ENCODE peak calls at places on chromosomes 16 and 17, in nine cellular contexts. I is activated T-helper 1 cell treated with anti-CD3 and anti-CD28 coated beads, Interleukin-12 subunit alpha, Interleukin-12 subunit beta, Interleukin-2, Interleukin-4 antibody, amounts not matched to agents 30 ng/mL and 10 ng/mL and 1 ng/mL, durations not matched to agents 14 hours and 24 hours and 36 hours; F is activated T-cell treated with anti-CD3 and anti-CD28 coated beads, Interleukin-2, amount 50 U/mL, for 4 hours; E is head of caudate nucleus; D is fibroblast of pulmonary artery; P is SK-N-SH; G is stomach; U is NCI-H2107; W is right atrium auricular region. O is an unnamed sample.
A peak's percentile ranks its signal among the peaks of the same experiment; 100 is the strongest.

GRCh38 chr16:14409563-14409962 is 220.5 kb downstream of the PARN start:
- DNase-seq in I (no peak), F (no peak), E (no peak), D (peak; percentile 88), P (no peak), G (no peak), U (no peak), W (peak; percentile 79), O (no peak)

GRCh38 chr17:62750502-62751349 is 57.4 kb downstream of the MARCHF10 start:
- DNase-seq in I (no peak), F (no peak), E (peak; percentile 4), D (no peak), P (peak; percentile 61), G (no peak), U (no peak), W (no peak), O (peak; percentile 14)

GRCh38 chr16:71412270-71413160 is 29.3 kb downstream of the TLE7 start:
- DNase-seq in I (peak; percentile 39), F (peak; percentile 66), E (peak; percentile 38), D (peak; percentile 75), P (peak; percentile 78), G (peak; percentile 71), U (peak; percentile 50), W (peak; percentile 74), O (peak; percentile 70)

GRCh38 chr17:62760059-62760887 is 47.8 kb downstream of the MARCHF10 start:
- DNase-seq in I (no peak), F (no peak), E (no peak), D (peak; percentile 80), P (no peak), G (no peak), U (no peak), W (no peak), O (no peak)

GRCh38 chr17:61247438-61247837 is 152.2 kb upstream of the TBX2 start:
- DNase-seq in I (no peak), F (no peak), E (no peak), D (peak; percentile 65), P (no peak), G (no peak), U (peak; percentile 12), W (no peak), O (no peak)

GRCh38 chr16:11379420-11379819 is 34.2 kb downstream of the RMI2 start:
- DNase-seq in I (peak; percentile 26), F (no peak), E (no peak), D (no peak), P (no peak), G (peak; percentile 54), U (no peak), W (no peak), O (no peak)

GRCh38 chr16:86784267-86784626 is 205.9 kb downstream of the FOXL1 start:
- DNase-seq in I (no peak), F (no peak), E (no peak), D (no peak), P (no peak), G (peak; percentile 7), U (no peak), W (no peak), O (no peak)

GRCh38 chr17:229945-230235 is 48.4 kb upstream of the DOC2B start:
- DNase-seq in I (no peak), F (no peak), E (no peak), D (no peak), P (no peak), G (no peak), U (no peak), W (no peak), O (no peak)

GRCh38 chr17:14784997-14785696 is 480.0 kb downstream of the PMP22 start:
- DNase-seq in I (no peak), F (peak; percentile 11), E (no peak), D (no peak), P (no peak), G (no peak), U (no peak), W (no peak), O (no peak)

GRCh38 chr16:75372236-75372856 is 61.0 kb downstream of the CFDP1 start:
- DNase-seq in I (no peak), F (no peak), E (no peak), D (peak; percentile 73), P (no peak), G (no peak), U (no peak), W (no peak), O (no peak)

GRCh38 chr17:7716299-7716886 is 1.2 kb upstream of the DNAH2 start:
- DNase-seq in I (no peak), F (no peak), E (peak; percentile 26), D (no peak), P (no peak), G (no peak), U (no peak), W (no peak), O (no peak)

GRCh38 chr17:3965123-3965800 is 1.0 kb upstream of the ATP2A3 start:
- DNase-seq in I (peak; percentile 66), F (peak; percentile 53), E (no peak), D (no peak), P (peak; percentile 71), G (peak; percentile 83), U (peak; percentile 36), W (peak; percentile 66), O (peak; percentile 23)

GRCh38 chr17:2060681-2061440 is 6.0 kb downstream of the HIC1 start:
- DNase-seq in I (no peak), F (no peak), E (no peak), D (peak; percentile 38), P (no peak), G (no peak), U (no peak), W (no peak), O (no peak)

GRCh38 chr16:13435415-13435814 is 484.5 kb upstream of the ERCC4 start:
- DNase-seq in I (no peak), F (no peak), E (peak; percentile 19), D (no peak), P (no peak), G (no peak), U (no peak), W (no peak), O (no peak)

GRCh38 chr17:77935121-77935571 is 23.4 kb upstream of the TNRC6C start:
- DNase-seq in I (no peak), F (no peak), E (no peak), D (no peak), P (no peak), G (no peak), U (no peak), W (no peak), O (no peak)

GRCh38 chr16:67528222-67528869 is at the start of gene RIPOR1:
- DNase-seq in I (peak; percentile 34), F (peak; percentile 30), E (peak; percentile 83), D (no peak), P (peak; percentile 94), G (peak; percentile 65), U (no peak), W (no peak), O (peak; percentile 21)

GRCh38 chr16:71482569-71482968 is 6.6 kb downstream of the ZNF19 start:
- DNase-seq in I (no peak), F (no peak), E (no peak), D (no peak), P (no peak), G (no peak), U (no peak), W (no peak), O (no peak)

GRCh38 chr17:70608957-70609356 is 439.6 kb downstream of the KCNJ2 start:
- DNase-seq in I (no peak), F (no peak), E (no peak), D (no peak), P (no peak), G (no peak), U (no peak), W (no peak), O (peak; percentile 68)

GRCh38 chr17:70137451-70138230 is 31.7 kb upstream of the KCNJ2 start:
- DNase-seq in I (peak; percentile 20), F (no peak), E (no peak), D (peak; percentile 96), P (no peak), G (no peak), U (no peak), W (peak; percentile 82), O (peak; percentile 87)

GRCh38 chr16:56684256-56684925 is 2.1 kb downstream of the MT1X start:
- DNase-seq in I (no peak), F (no peak), E (no peak), D (no peak), P (no peak), G (no peak), U (no peak), W (no peak), O (no peak)

GRCh38 chr17:30086896-30087295 is 29.7 kb upstream of the NSRP1 start:
- DNase-seq in I (no peak), F (no peak), E (no peak), D (no peak), P (no peak), G (no peak), U (no peak), W (no peak), O (no peak)

GRCh38 chr16:71627631-71628236 is 1.8 kb downstream of the MARVELD3 start:
- DNase-seq in I (no peak), F (no peak), E (no peak), D (no peak), P (peak; percentile 38), G (no peak), U (no peak), W (no peak), O (no peak)

GRCh38 chr16:87842209-87842869 is 27.0 kb downstream of the SLC7A5 start:
- DNase-seq in I (no peak), F (no peak), E (no peak), D (no peak), P (no peak), G (no peak), U (no peak), W (no peak), O (no peak)

GRCh38 chr16:48365601-48366164 is 19.5 kb downstream of the SIAH1 start:
- DNase-seq in I (peak; percentile 80), F (peak; percentile 73), E (peak; percentile 86), D (peak; percentile 86), P (peak; percentile 90), G (peak; percentile 94), U (peak; percentile 64), W (peak; percentile 90), O (peak; percentile 78)

GRCh38 chr17:64130559-64131001 is 636 bp upstream of the ERN1 start:
- DNase-seq in I (peak; percentile 38), F (peak; percentile 47), E (no peak), D (peak; percentile 85), P (no peak), G (no peak), U (no peak), W (peak; percentile 75), O (peak; percentile 45)

GRCh38 chr16:80806957-80807356 is 2.6 kb upstream of the CDYL2 start:
- DNase-seq in I (peak; percentile 67), F (peak; percentile 34), E (no peak), D (peak; percentile 76), P (no peak), G (no peak), U (no peak), W (no peak), O (no peak)

GRCh38 chr17:17305282-17305801 is 2.2 kb downstream of the NT5M start:
- DNase-seq in I (peak; percentile 53), F (peak; percentile 27), E (no peak), D (no peak), P (peak; percentile 73), G (no peak), U (no peak), W (no peak), O (peak; percentile 49)

GRCh38 chr17:7883781-7884386 is 4.7 kb upstream of the CHD3 start:
- DNase-seq in I (peak; percentile 11), F (peak; percentile 23), E (no peak), D (peak; percentile 41), P (peak; percentile 55), G (no peak), U (no peak), W (no peak), O (no peak)

GRCh38 chr16:620700-621525 is 9.9 kb upstream of the WFIKKN1 start:
- DNase-seq in I (no peak), F (no peak), E (no peak), D (no peak), P (peak; percentile 39), G (no peak), U (no peak), W (no peak), O (no peak)